ENCODE peak calls at places on chromosomes 6 and 20, in four cellular contexts. O is upper lobe of left lung, P is BE2C, N is WTC11. E is an unnamed sample.

GRCh38 chr6:29552512-29553051 is 7.0 kb downstream of the UBD start:
- DNase-seq in O (no peak), P (no peak), N (no peak), E (peak; percentile 69)

GRCh38 chr6:491233-491632 is 99.7 kb downstream of the IRF4 start:
- DNase-seq in O (no peak), P (no peak), N (no peak), E (no peak)

GRCh38 chr20:45416917-45417316 is 976 bp downstream of the PIGT start:
- DNase-seq in O (no peak), P (no peak), N (no peak), E (no peak)

GRCh38 chr6:119742188-119742803 is 392.7 kb upstream of the MAN1A1 start:
- DNase-seq in O (peak; percentile 44), P (peak; percentile 77), N (peak; percentile 86), E (peak; percentile 63)

GRCh38 chr6:161578478-161578877 is 304.6 kb upstream of the AGPAT4 start:
- DNase-seq in O (no peak), P (no peak), N (no peak), E (no peak)

GRCh38 chr6:395432-396125 is 4.0 kb downstream of the IRF4 start:
- DNase-seq in O (no peak), P (no peak), N (no peak), E (no peak)

GRCh38 chr20:6877633-6878032 is 110.1 kb downstream of the BMP2 start:
- DNase-seq in O (no peak), P (no peak), N (no peak), E (no peak)

GRCh38 chr20:57274846-57275245 is 8.4 kb upstream of the BMP7 start:
- DNase-seq in O (no peak), P (no peak), N (no peak), E (no peak)

GRCh38 chr6:40803897-40804702 is 216.9 kb upstream of the LRFN2 start:
- DNase-seq in O (no peak), P (no peak), N (no peak), E (no peak)

GRCh38 chr6:159233365-159234101 is 64.3 kb downstream of the FNDC1 start:
- DNase-seq in O (no peak), P (no peak), N (peak; percentile 60), E (no peak)

GRCh38 chr20:31864521-31865400 is 5.6 kb downstream of the DUSP15 start:
- DNase-seq in O (no peak), P (no peak), N (peak; percentile 4), E (no peak)

GRCh38 chr6:69390125-69390524 is 406.7 kb downstream of the LMBRD1 start:
- DNase-seq in O (no peak), P (no peak), N (no peak), E (no peak)

GRCh38 chr6:7228662-7229375 is 84.2 kb downstream of the SSR1 start:
- DNase-seq in O (no peak), P (no peak), N (no peak), E (no peak)

GRCh38 chr6:170042596-170043118 is 248.2 kb downstream of the DLL1 start:
- DNase-seq in O (no peak), P (no peak), N (no peak), E (no peak)

GRCh38 chr6:109406196-109406595 is 23.9 kb upstream of the CD164 start:
- DNase-seq in O (no peak), P (no peak), N (no peak), E (peak; percentile 78)

GRCh38 chr6:167973092-167973880 is 24.2 kb upstream of the KIF25 start:
- DNase-seq in O (no peak), P (no peak), N (no peak), E (no peak)

GRCh38 chr20:45791668-45792512 is at the start of the genes DNTTIP1 and WFDC3:
- DNase-seq in O (peak; percentile 92), P (peak; percentile 96), N (peak; percentile 92), E (peak; percentile 84)

GRCh38 chr6:14380421-14380820 is 262.8 kb downstream of the CD83 start:
- DNase-seq in O (no peak), P (no peak), N (peak; percentile 15), E (no peak)

GRCh38 chr20:50635676-50636600 is 55.4 kb downstream of the RIPOR3 start:
- DNase-seq in O (peak; percentile 64), P (peak; percentile 86), N (peak; percentile 93), E (peak; percentile 66)

GRCh38 chr20:2820896-2821869 is 5.0 kb downstream of the TMEM239 start:
- DNase-seq in O (no peak), P (no peak), N (peak; percentile 51), E (no peak)

GRCh38 chr6:126188271-126188909 is 151.5 kb upstream of the CENPW start:
- DNase-seq in O (no peak), P (no peak), N (no peak), E (peak; percentile 75)

GRCh38 chr20:62962891-62963613 is 10.5 kb downstream of the SLC17A9 start:
- DNase-seq in O (no peak), P (no peak), N (no peak), E (no peak)

GRCh38 chr6:92000112-92000511 is 1413.2 kb upstream of the MAP3K7 start:
- DNase-seq in O (no peak), P (no peak), N (no peak), E (no peak)

GRCh38 chr6:134875367-134875766 is 74.5 kb downstream of the ALDH8A1 start:
- DNase-seq in O (no peak), P (no peak), N (no peak), E (peak; percentile 77)

GRCh38 chr20:64069614-64070243 is 6.7 kb downstream of the TCEA2 start:
- DNase-seq in O (no peak), P (peak; percentile 74), N (peak; percentile 83), E (peak; percentile 41)

GRCh38 chr6:5619249-5619648 is 357.9 kb downstream of the FARS2 start:
- DNase-seq in O (no peak), P (no peak), N (no peak), E (no peak)

GRCh38 chr6:46948699-46949098 is 27.0 kb upstream of the ADGRF5 start:
- DNase-seq in O (no peak), P (no peak), N (no peak), E (no peak)

GRCh38 chr20:46090095-46090388 is 280 bp upstream of the NCOA5 start:
- DNase-seq in O (no peak), P (no peak), N (no peak), E (no peak)

GRCh38 chr20:62778058-62778457 is 18.2 kb upstream of the MRGBP start:
- DNase-seq in O (no peak), P (no peak), N (no peak), E (no peak)

GRCh38 chr6:6840831-6841263 is 252.3 kb downstream of the LY86 start:
- DNase-seq in O (peak; percentile 40), P (no peak), N (no peak), E (no peak)

GRCh38 chr6:160393966-160394653 is 45.9 kb downstream of the SLC22A3 start:
- DNase-seq in O (peak; percentile 49), P (no peak), N (peak; percentile 20), E (no peak)
- TF ChIP-seq CTCF in O (no peak), P (no peak), N (no peak), E (no peak)

DNA sequence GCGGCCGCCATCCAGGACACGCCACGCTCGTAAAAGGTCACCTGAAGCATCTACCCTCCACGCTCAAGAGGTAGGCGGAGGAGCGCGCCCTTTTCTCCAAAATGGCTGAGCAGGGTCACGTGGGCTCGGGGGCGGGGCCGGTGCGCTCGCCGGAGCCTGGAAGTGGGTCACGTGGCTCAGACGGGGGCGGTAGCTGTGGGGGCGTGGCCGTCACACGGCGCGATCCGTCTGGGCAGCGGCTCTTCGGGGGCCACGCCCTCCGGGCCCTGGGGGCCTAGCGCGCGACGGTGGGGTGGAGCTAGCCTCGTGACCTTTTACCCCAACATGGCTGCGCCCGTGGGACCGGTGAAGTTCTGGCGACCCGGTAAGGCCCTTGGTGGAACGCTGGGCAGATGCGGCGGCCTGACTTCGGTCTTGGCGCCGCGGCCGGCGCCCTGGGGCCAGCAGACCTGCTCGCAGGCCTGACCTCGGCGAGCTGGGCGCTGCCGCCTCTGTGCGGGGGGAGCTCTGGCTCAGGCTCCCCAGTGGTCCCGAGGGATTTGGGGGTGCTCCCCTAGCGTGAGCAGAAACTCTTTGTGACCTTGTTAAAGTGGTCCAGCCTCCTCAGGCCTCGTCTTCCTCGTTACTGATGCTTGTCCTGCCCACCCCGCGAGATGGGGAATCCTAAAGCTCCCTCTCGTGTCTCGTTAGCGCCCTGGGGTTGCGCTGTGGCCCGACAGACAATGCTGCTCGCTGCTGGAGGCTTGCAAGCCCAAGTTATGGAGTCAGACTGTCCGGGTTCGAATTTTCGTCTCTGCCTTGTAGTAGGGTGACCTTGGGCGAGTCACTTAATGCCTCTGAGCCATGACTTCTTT is at the start of gene DHX35:
- DNase-seq in O (peak; percentile 99), P (peak; percentile 99), N (peak; percentile 98), E (peak; percentile 95)
- TF ChIP-seq CTCF in O (peak; percentile 27), P (peak; percentile 37), N (no peak), E (no peak)

DNA sequence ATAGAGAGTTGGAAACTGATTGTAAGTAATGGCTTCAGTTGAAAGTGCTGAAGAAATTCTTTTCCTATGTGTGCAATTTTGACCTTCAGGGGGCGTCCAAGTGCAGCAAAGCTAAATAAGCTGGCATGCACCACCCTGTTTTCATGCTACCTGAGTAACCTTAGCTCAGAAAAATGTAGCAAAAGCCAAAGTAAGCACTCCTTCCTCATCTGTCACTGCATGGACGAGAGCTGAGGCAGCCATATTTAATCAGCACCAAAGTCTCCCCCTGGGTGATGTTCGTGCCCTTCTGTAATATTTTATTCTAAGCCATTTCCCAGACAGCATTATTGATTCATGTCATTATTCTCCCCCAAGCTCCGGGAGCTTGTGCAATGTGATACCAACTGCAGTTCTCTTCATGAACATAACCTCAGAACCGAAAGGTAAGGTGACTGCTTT is 123.1 kb downstream of the RPS12 start:
- DNase-seq in O (peak; percentile 30), P (peak; percentile 80), N (peak; percentile 62), E (peak; percentile 64)
- TF ChIP-seq CTCF in O (peak; percentile 40), P (peak; percentile 85), N (peak; percentile 37), E (peak; percentile 44)

DNA sequence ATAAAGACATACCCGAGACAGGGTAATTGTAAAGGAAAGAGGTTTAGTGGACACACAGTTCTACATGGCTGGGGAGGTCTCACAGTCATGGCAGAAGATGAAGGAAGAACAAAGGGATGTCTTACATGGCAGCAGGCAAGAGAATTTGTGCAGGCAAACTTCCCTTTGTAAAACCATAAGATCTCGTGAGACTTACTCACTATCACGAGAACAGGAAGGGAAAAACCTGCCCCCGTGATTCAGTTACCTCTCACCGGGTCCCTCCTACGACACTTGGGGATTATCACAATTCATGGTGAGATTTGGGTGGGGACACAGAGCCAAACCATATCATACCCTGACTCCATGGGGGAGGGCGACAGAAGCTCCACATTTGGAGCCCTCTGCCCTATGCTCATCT is 7.4 kb upstream of the VAPB start:
- DNase-seq in O (no peak), P (no peak), N (no peak), E (no peak)
- TF ChIP-seq CTCF in O (no peak), P (no peak), N (no peak), E (no peak)

GRCh38 chr6:112296122-112296521 is 41.8 kb upstream of the LAMA4 start:
- DNase-seq in O (no peak), P (peak; percentile 48), N (peak; percentile 43), E (peak; percentile 55)
- TF ChIP-seq CTCF in O (no peak), P (peak; percentile 80), N (no peak), E (peak; percentile 21)

GRCh38 chr6:154289818-154290508 is 66.6 kb downstream of the IPCEF1 start:
- DNase-seq in O (no peak), P (no peak), N (no peak), E (no peak)
- TF ChIP-seq CTCF in O (no peak), P (no peak), N (no peak), E (no peak)

GRCh38 chr6:15443119-15443518 is 197.2 kb downstream of the JARID2 start:
- DNase-seq in O (no peak), P (no peak), N (no peak), E (peak; percentile 69)
- TF ChIP-seq CTCF in O (no peak), P (no peak), N (no peak), E (no peak)